ENCODE peak calls at places on chromosomes 12 and 14, in nine cellular contexts. One of them, this sample, is unnamed.
A peak's percentile ranks its signal among the peaks of the same experiment; 100 is the strongest.

GRCh38 chr12:50579757-50580267 is 75.0 kb downstream of the DIP2B start:
- DNase-seq in iPS DF 6.9: no peak
- DNase-seq in CD8-positive, alpha-beta T cell: no peak
- DNase-seq in fibroblast of lung: peak; percentile 57
- DNase-seq in GM23248: peak; percentile 84
- DNase-seq in body of pancreas: no peak
- DNase-seq in PC-9: no peak
- DNase-seq in heart left ventricle: no peak
- DNase-seq in neural progenitor cell: no peak
- DNase-seq in this sample: no peak

GRCh38 chr12:51980051-51980808 is 26.5 kb upstream of the TAMALIN start:
- DNase-seq in iPS DF 6.9: peak; percentile 27
- DNase-seq in CD8-positive, alpha-beta T cell: peak; percentile 65
- DNase-seq in fibroblast of lung: peak; percentile 42
- DNase-seq in GM23248: peak; percentile 81
- DNase-seq in body of pancreas: peak; percentile 74
- DNase-seq in PC-9: peak; percentile 43
- DNase-seq in heart left ventricle: peak; percentile 71
- DNase-seq in neural progenitor cell: peak; percentile 72
- DNase-seq in this sample: peak; percentile 63

GRCh38 chr14:99131632-99132271 is 140.2 kb downstream of the BCL11B start:
- DNase-seq in iPS DF 6.9: no peak
- DNase-seq in CD8-positive, alpha-beta T cell: no peak
- DNase-seq in fibroblast of lung: no peak
- DNase-seq in GM23248: no peak
- DNase-seq in body of pancreas: no peak
- DNase-seq in PC-9: no peak
- DNase-seq in heart left ventricle: no peak
- DNase-seq in neural progenitor cell: no peak
- DNase-seq in this sample: no peak

GRCh38 chr12:56257491-56258067 is 605 bp downstream of the ANKRD52 start:
- DNase-seq in iPS DF 6.9: no peak
- DNase-seq in CD8-positive, alpha-beta T cell: no peak
- DNase-seq in fibroblast of lung: peak; percentile 46
- DNase-seq in GM23248: peak; percentile 59
- DNase-seq in body of pancreas: no peak
- DNase-seq in PC-9: peak; percentile 40
- DNase-seq in heart left ventricle: no peak
- DNase-seq in neural progenitor cell: peak; percentile 78
- DNase-seq in this sample: peak; percentile 17

GRCh38 chr12:93879476-93880376 is 202.6 kb downstream of the CRADD start:
- DNase-seq in iPS DF 6.9: no peak
- DNase-seq in CD8-positive, alpha-beta T cell: no peak
- DNase-seq in fibroblast of lung: peak; percentile 97
- DNase-seq in GM23248: peak; percentile 78
- DNase-seq in body of pancreas: no peak
- DNase-seq in PC-9: no peak
- DNase-seq in heart left ventricle: no peak
- DNase-seq in neural progenitor cell: no peak
- DNase-seq in this sample: no peak

GRCh38 chr12:47781479-47782371 is 8.7 kb downstream of the SLC48A1 start:
- DNase-seq in iPS DF 6.9: no peak
- DNase-seq in CD8-positive, alpha-beta T cell: no peak
- DNase-seq in fibroblast of lung: no peak
- DNase-seq in GM23248: no peak
- DNase-seq in body of pancreas: no peak
- DNase-seq in PC-9: peak; percentile 79
- DNase-seq in heart left ventricle: no peak
- DNase-seq in neural progenitor cell: no peak
- DNase-seq in this sample: no peak

GRCh38 chr14:47826809-47827208 is 151.4 kb upstream of the MDGA2 start:
- DNase-seq in iPS DF 6.9: no peak
- DNase-seq in CD8-positive, alpha-beta T cell: no peak
- DNase-seq in fibroblast of lung: no peak
- DNase-seq in GM23248: no peak
- DNase-seq in body of pancreas: no peak
- DNase-seq in PC-9: no peak
- DNase-seq in heart left ventricle: no peak
- DNase-seq in neural progenitor cell: no peak
- DNase-seq in this sample: no peak

GRCh38 chr12:80988986-80989385 is 51.3 kb upstream of the LIN7A start:
- DNase-seq in iPS DF 6.9: no peak
- DNase-seq in CD8-positive, alpha-beta T cell: no peak
- DNase-seq in fibroblast of lung: peak; percentile 70
- DNase-seq in GM23248: peak; percentile 4
- DNase-seq in body of pancreas: no peak
- DNase-seq in PC-9: no peak
- DNase-seq in heart left ventricle: no peak
- DNase-seq in neural progenitor cell: no peak
- DNase-seq in this sample: no peak

GRCh38 chr12:68958337-68958736 is 25.4 kb upstream of the CPM start:
- DNase-seq in iPS DF 6.9: no peak
- DNase-seq in CD8-positive, alpha-beta T cell: no peak
- DNase-seq in fibroblast of lung: no peak
- DNase-seq in GM23248: no peak
- DNase-seq in body of pancreas: no peak
- DNase-seq in PC-9: no peak
- DNase-seq in heart left ventricle: no peak
- DNase-seq in neural progenitor cell: no peak
- DNase-seq in this sample: no peak

GRCh38 chr12:82972624-82973023 is 285.9 kb downstream of the TMTC2 start:
- DNase-seq in iPS DF 6.9: no peak
- DNase-seq in CD8-positive, alpha-beta T cell: no peak
- DNase-seq in fibroblast of lung: no peak
- DNase-seq in GM23248: no peak
- DNase-seq in body of pancreas: no peak
- DNase-seq in PC-9: no peak
- DNase-seq in heart left ventricle: no peak
- DNase-seq in neural progenitor cell: no peak
- DNase-seq in this sample: no peak

GRCh38 chr14:72677664-72678063 is 216.2 kb downstream of the DPF3 start:
- DNase-seq in iPS DF 6.9: no peak
- DNase-seq in CD8-positive, alpha-beta T cell: no peak
- DNase-seq in fibroblast of lung: peak; percentile 52
- DNase-seq in GM23248: peak; percentile 47
- DNase-seq in body of pancreas: no peak
- DNase-seq in PC-9: no peak
- DNase-seq in heart left ventricle: no peak
- DNase-seq in neural progenitor cell: no peak
- DNase-seq in this sample: no peak

GRCh38 chr12:122793685-122794106 is 19.3 kb downstream of the CCDC62 start:
- DNase-seq in iPS DF 6.9: no peak
- DNase-seq in CD8-positive, alpha-beta T cell: no peak
- DNase-seq in fibroblast of lung: peak; percentile 45
- DNase-seq in GM23248: peak; percentile 63
- DNase-seq in body of pancreas: no peak
- DNase-seq in PC-9: peak; percentile 6
- DNase-seq in heart left ventricle: no peak
- DNase-seq in neural progenitor cell: peak; percentile 61
- DNase-seq in this sample: no peak

GRCh38 chr12:102059343-102059742 is 2.4 kb downstream of the WASHC3 start:
- DNase-seq in iPS DF 6.9: no peak
- DNase-seq in CD8-positive, alpha-beta T cell: no peak
- DNase-seq in fibroblast of lung: no peak
- DNase-seq in GM23248: peak; percentile 4
- DNase-seq in body of pancreas: no peak
- DNase-seq in PC-9: no peak
- DNase-seq in heart left ventricle: no peak
- DNase-seq in neural progenitor cell: no peak
- DNase-seq in this sample: no peak

GRCh38 chr12:103519632-103520031 is 23.9 kb upstream of the C12orf42 start:
- DNase-seq in iPS DF 6.9: no peak
- DNase-seq in CD8-positive, alpha-beta T cell: no peak
- DNase-seq in fibroblast of lung: no peak
- DNase-seq in GM23248: no peak
- DNase-seq in body of pancreas: no peak
- DNase-seq in PC-9: no peak
- DNase-seq in heart left ventricle: no peak
- DNase-seq in neural progenitor cell: no peak
- DNase-seq in this sample: no peak

GRCh38 chr12:42118136-42118879 is 26.4 kb downstream of the GXYLT1 start:
- DNase-seq in iPS DF 6.9: no peak
- DNase-seq in CD8-positive, alpha-beta T cell: no peak
- DNase-seq in fibroblast of lung: peak; percentile 70
- DNase-seq in GM23248: peak; percentile 42
- DNase-seq in body of pancreas: no peak
- DNase-seq in PC-9: no peak
- DNase-seq in heart left ventricle: no peak
- DNase-seq in neural progenitor cell: no peak
- DNase-seq in this sample: no peak

GRCh38 chr14:50813544-50813863 is 17.5 kb downstream of the NIN start:
- DNase-seq in iPS DF 6.9: no peak
- DNase-seq in CD8-positive, alpha-beta T cell: peak; percentile 44
- DNase-seq in fibroblast of lung: no peak
- DNase-seq in GM23248: no peak
- DNase-seq in body of pancreas: no peak
- DNase-seq in PC-9: no peak
- DNase-seq in heart left ventricle: no peak
- DNase-seq in neural progenitor cell: no peak
- DNase-seq in this sample: no peak

GRCh38 chr14:50816419-50817047 is 14.4 kb downstream of the NIN start:
- DNase-seq in iPS DF 6.9: no peak
- DNase-seq in CD8-positive, alpha-beta T cell: no peak
- DNase-seq in fibroblast of lung: peak; percentile 60
- DNase-seq in GM23248: peak; percentile 34
- DNase-seq in body of pancreas: no peak
- DNase-seq in PC-9: no peak
- DNase-seq in heart left ventricle: no peak
- DNase-seq in neural progenitor cell: no peak
- DNase-seq in this sample: no peak

GRCh38 chr14:50812856-50813543 is 18.0 kb downstream of the NIN start:
- DNase-seq in iPS DF 6.9: no peak
- DNase-seq in CD8-positive, alpha-beta T cell: no peak
- DNase-seq in fibroblast of lung: no peak
- DNase-seq in GM23248: no peak
- DNase-seq in body of pancreas: no peak
- DNase-seq in PC-9: no peak
- DNase-seq in heart left ventricle: no peak
- DNase-seq in neural progenitor cell: no peak
- DNase-seq in this sample: no peak

GRCh38 chr14:50812180-50812579 is 18.8 kb downstream of the NIN start:
- DNase-seq in iPS DF 6.9: no peak
- DNase-seq in CD8-positive, alpha-beta T cell: no peak
- DNase-seq in fibroblast of lung: no peak
- DNase-seq in GM23248: no peak
- DNase-seq in body of pancreas: no peak
- DNase-seq in PC-9: no peak
- DNase-seq in heart left ventricle: no peak
- DNase-seq in neural progenitor cell: no peak
- DNase-seq in this sample: no peak

GRCh38 chr14:50814161-50814560 is 16.8 kb downstream of the NIN start:
- DNase-seq in iPS DF 6.9: no peak
- DNase-seq in CD8-positive, alpha-beta T cell: no peak
- DNase-seq in fibroblast of lung: no peak
- DNase-seq in GM23248: no peak
- DNase-seq in body of pancreas: no peak
- DNase-seq in PC-9: no peak
- DNase-seq in heart left ventricle: no peak
- DNase-seq in neural progenitor cell: no peak
- DNase-seq in this sample: no peak
- H3K36me3 ChIP-seq in iPS DF 6.9: no peaks in the 10 kb centered on the region
- H3K36me3 ChIP-seq in CD8-positive, alpha-beta T cell: no peaks in the 10 kb centered on the region
- H3K36me3 ChIP-seq in fibroblast of lung: no peaks in the 10 kb centered on the region
- H3K36me3 ChIP-seq in GM23248: peaks cover 4% of the 10 kb centered on the region
- H3K36me3 ChIP-seq in body of pancreas: no peaks in the 10 kb centered on the region
- H3K36me3 ChIP-seq in PC-9: no peaks in the 10 kb centered on the region
- H3K36me3 ChIP-seq in heart left ventricle: no peaks in the 10 kb centered on the region
- H3K36me3 ChIP-seq in neural progenitor cell: peaks cover 6% of the 10 kb centered on the region
- H3K36me3 ChIP-seq in this sample: no peaks in the 10 kb centered on the region

GRCh38 chr12:54954228-54954627 is 30.3 kb downstream of the TESPA1 start:
- DNase-seq in iPS DF 6.9: no peak
- DNase-seq in CD8-positive, alpha-beta T cell: no peak
- DNase-seq in fibroblast of lung: no peak
- DNase-seq in GM23248: no peak
- DNase-seq in body of pancreas: no peak
- DNase-seq in PC-9: no peak
- DNase-seq in heart left ventricle: no peak
- DNase-seq in neural progenitor cell: no peak
- DNase-seq in this sample: no peak
- H3K36me3 ChIP-seq in iPS DF 6.9: no peaks in the 10 kb centered on the region
- H3K36me3 ChIP-seq in CD8-positive, alpha-beta T cell: peaks cover 36% of the 10 kb centered on the region
- H3K36me3 ChIP-seq in fibroblast of lung: no peaks in the 10 kb centered on the region
- H3K36me3 ChIP-seq in GM23248: no peaks in the 10 kb centered on the region
- H3K36me3 ChIP-seq in body of pancreas: no peaks in the 10 kb centered on the region
- H3K36me3 ChIP-seq in PC-9: no peaks in the 10 kb centered on the region
- H3K36me3 ChIP-seq in heart left ventricle: no peaks in the 10 kb centered on the region
- H3K36me3 ChIP-seq in neural progenitor cell: no peaks in the 10 kb centered on the region
- H3K36me3 ChIP-seq in this sample: no peaks in the 10 kb centered on the region

GRCh38 chr14:101888182-101888581 is 76.2 kb upstream of the DYNC1H1 start:
- DNase-seq in iPS DF 6.9: no peak
- DNase-seq in CD8-positive, alpha-beta T cell: no peak
- DNase-seq in fibroblast of lung: no peak
- DNase-seq in GM23248: no peak
- DNase-seq in body of pancreas: no peak
- DNase-seq in PC-9: no peak
- DNase-seq in heart left ventricle: no peak
- DNase-seq in neural progenitor cell: no peak
- DNase-seq in this sample: no peak

GRCh38 chr14:101889898-101890297 is 74.5 kb upstream of the DYNC1H1 start:
- DNase-seq in iPS DF 6.9: no peak
- DNase-seq in CD8-positive, alpha-beta T cell: no peak
- DNase-seq in fibroblast of lung: no peak
- DNase-seq in GM23248: peak; percentile 29
- DNase-seq in body of pancreas: no peak
- DNase-seq in PC-9: no peak
- DNase-seq in heart left ventricle: no peak
- DNase-seq in neural progenitor cell: no peak
- DNase-seq in this sample: no peak

GRCh38 chr14:101887219-101887618 is 77.2 kb upstream of the DYNC1H1 start:
- DNase-seq in iPS DF 6.9: no peak
- DNase-seq in CD8-positive, alpha-beta T cell: no peak
- DNase-seq in fibroblast of lung: no peak
- DNase-seq in GM23248: no peak
- DNase-seq in body of pancreas: no peak
- DNase-seq in PC-9: no peak
- DNase-seq in heart left ventricle: no peak
- DNase-seq in neural progenitor cell: no peak
- DNase-seq in this sample: no peak

GRCh38 chr14:101891471-101891870 is 72.9 kb upstream of the DYNC1H1 start:
- DNase-seq in iPS DF 6.9: no peak
- DNase-seq in CD8-positive, alpha-beta T cell: no peak
- DNase-seq in fibroblast of lung: no peak
- DNase-seq in GM23248: no peak
- DNase-seq in body of pancreas: no peak
- DNase-seq in PC-9: no peak
- DNase-seq in heart left ventricle: no peak
- DNase-seq in neural progenitor cell: no peak
- DNase-seq in this sample: no peak

GRCh38 chr14:101889366-101889765 is 75.0 kb upstream of the DYNC1H1 start:
- DNase-seq in iPS DF 6.9: no peak
- DNase-seq in CD8-positive, alpha-beta T cell: no peak
- DNase-seq in fibroblast of lung: no peak
- DNase-seq in GM23248: no peak
- DNase-seq in body of pancreas: no peak
- DNase-seq in PC-9: no peak
- DNase-seq in heart left ventricle: no peak
- DNase-seq in neural progenitor cell: no peak
- DNase-seq in this sample: no peak
- H3K36me3 ChIP-seq in iPS DF 6.9: peaks cover 5% of the 10 kb centered on the region
- H3K36me3 ChIP-seq in CD8-positive, alpha-beta T cell: peaks cover 61% of the 10 kb centered on the region
- H3K36me3 ChIP-seq in fibroblast of lung: peaks cover 8% of the 10 kb centered on the region
- H3K36me3 ChIP-seq in GM23248: peaks cover 23% of the 10 kb centered on the region
- H3K36me3 ChIP-seq in body of pancreas: peaks cover 9% of the 10 kb centered on the region
- H3K36me3 ChIP-seq in PC-9: peaks cover 35% of the 10 kb centered on the region
- H3K36me3 ChIP-seq in heart left ventricle: peaks cover 92% of the 10 kb centered on the region
- H3K36me3 ChIP-seq in neural progenitor cell: no peaks in the 10 kb centered on the region
- H3K36me3 ChIP-seq in this sample: peaks cover 27% of the 10 kb centered on the region

GRCh38 chr12:57278465-57279453 is 27.8 kb upstream of the STAC3 start:
- DNase-seq in iPS DF 6.9: no peak
- DNase-seq in CD8-positive, alpha-beta T cell: no peak
- DNase-seq in fibroblast of lung: no peak
- DNase-seq in GM23248: no peak
- DNase-seq in body of pancreas: no peak
- DNase-seq in PC-9: no peak
- DNase-seq in heart left ventricle: no peak
- DNase-seq in neural progenitor cell: no peak
- DNase-seq in this sample: no peak
- H3K36me3 ChIP-seq in iPS DF 6.9: no peaks in the 10 kb centered on the region
- H3K36me3 ChIP-seq in CD8-positive, alpha-beta T cell: peaks cover 29% of the 10 kb centered on the region
- H3K36me3 ChIP-seq in fibroblast of lung: no peaks in the 10 kb centered on the region
- H3K36me3 ChIP-seq in GM23248: peaks cover 16% of the 10 kb centered on the region
- H3K36me3 ChIP-seq in body of pancreas: peaks cover 5% of the 10 kb centered on the region
- H3K36me3 ChIP-seq in PC-9: peaks cover 9% of the 10 kb centered on the region
- H3K36me3 ChIP-seq in heart left ventricle: peaks cover 89% of the 10 kb centered on the region
- H3K36me3 ChIP-seq in neural progenitor cell: no peaks in the 10 kb centered on the region
- H3K36me3 ChIP-seq in this sample: peaks cover 9% of the 10 kb centered on the region